ENCODE peak calls at places on chromosomes 4 and X, in six cellular contexts. One of them, this sample, is unnamed.

GRCh38 chrX:124268099-124268498 is 64.4 kb upstream of the TEX13D start:
- DNase-seq in midbrain: no peak
- DNase-seq in NCI-H460: no peak
- DNase-seq in neural progenitor cell: no peak
- DNase-seq in Calu3: no peak
- DNase-seq in NCI-H1092: no peak
- DNase-seq in this sample: no peak

GRCh38 chrX:21838937-21839333 is 482 bp upstream of the MBTPS2 start:
- DNase-seq in NCI-H1092: no peak
- DNase-seq in Calu3: peak
- DNase-seq in neural progenitor cell: no peak
- DNase-seq in NCI-H460: no peak
- DNase-seq in midbrain: no peak
- DNase-seq in this sample: no peak

GRCh38 chr4:184588893-184589292 is 60.4 kb downstream of the CASP3 start:
- DNase-seq in Calu3: no peak
- DNase-seq in neural progenitor cell: no peak
- DNase-seq in NCI-H1092: no peak
- DNase-seq in midbrain: no peak
- DNase-seq in NCI-H460: no peak
- DNase-seq in this sample: no peak

GRCh38 chr4:56732301-56732700 is 51.2 kb upstream of the HOPX start:
- DNase-seq in NCI-H1092: no peak
- DNase-seq in Calu3: no peak
- DNase-seq in NCI-H460: no peak
- DNase-seq in midbrain: no peak
- DNase-seq in neural progenitor cell: no peak
- DNase-seq in this sample: no peak

GRCh38 chr4:91113130-91113706 is 986.0 kb downstream of the CCSER1 start:
- DNase-seq in NCI-H1092: peak
- DNase-seq in midbrain: peak
- DNase-seq in neural progenitor cell: peak
- DNase-seq in Calu3: no peak
- DNase-seq in NCI-H460: peak
- DNase-seq in this sample: no peak

GRCh38 chrX:2679534-2680485 is 11.3 kb upstream of the CD99 start:
- DNase-seq in midbrain: no peak
- DNase-seq in neural progenitor cell: no peak
- DNase-seq in NCI-H1092: no peak
- DNase-seq in NCI-H460: no peak
- DNase-seq in Calu3: no peak
- DNase-seq in this sample: no peak

GRCh38 chrX:48540015-48540350 is 469 bp downstream of the TBC1D25 start:
- DNase-seq in Calu3: peak
- DNase-seq in midbrain: no peak
- DNase-seq in NCI-H460: no peak
- DNase-seq in neural progenitor cell: no peak
- DNase-seq in NCI-H1092: peak
- DNase-seq in this sample: no peak

GRCh38 chrX:103918050-103918449 is 44.4 kb upstream of the TMSB15B start:
- DNase-seq in NCI-H460: peak
- DNase-seq in neural progenitor cell: peak
- DNase-seq in Calu3: peak
- DNase-seq in NCI-H1092: peak
- DNase-seq in midbrain: peak
- DNase-seq in this sample: peak

GRCh38 chr4:6983500-6984142 is 59.6 kb upstream of the TADA2B start:
- DNase-seq in Calu3: no peak
- DNase-seq in midbrain: no peak
- DNase-seq in NCI-H460: no peak
- DNase-seq in NCI-H1092: no peak
- DNase-seq in neural progenitor cell: no peak
- DNase-seq in this sample: no peak